ENCODE peak calls at places on chromosomes 7 and 10, in seven cellular contexts. One of them, this sample, is unnamed.

GRCh38 chr7:11466517-11467105 is 365.4 kb downstream of the THSD7A start:
- DNase-seq in GM13977: no peak
- DNase-seq in substantia nigra: no peak
- DNase-seq in brain pericyte: no peak
- DNase-seq in CD4-positive, alpha-beta T cell: no peak
- DNase-seq in naive B cell: no peak
- DNase-seq in stimulated activated CD8-positive, alpha-beta memory T cell treated with anti-CD3 and anti-CD28 coated beads, Interleukin-2, amount 100 ng/mL, for 48 hours: no peak
- DNase-seq in this sample: no peak

GRCh38 chr10:122062831-122063674 is 74.1 kb downstream of the TACC2 start:
- DNase-seq in CD4-positive, alpha-beta T cell: no peak
- DNase-seq in GM13977: no peak
- DNase-seq in naive B cell: no peak
- DNase-seq in substantia nigra: no peak
- DNase-seq in brain pericyte: peak
- DNase-seq in stimulated activated CD8-positive, alpha-beta memory T cell treated with anti-CD3 and anti-CD28 coated beads, Interleukin-2, amount 100 ng/mL, for 48 hours: no peak
- DNase-seq in this sample: peak

GRCh38 chr10:34537629-34538231 is 277.4 kb downstream of the PARD3 start:
- DNase-seq in CD4-positive, alpha-beta T cell: no peak
- DNase-seq in naive B cell: no peak
- DNase-seq in GM13977: peak
- DNase-seq in substantia nigra: no peak
- DNase-seq in stimulated activated CD8-positive, alpha-beta memory T cell treated with anti-CD3 and anti-CD28 coated beads, Interleukin-2, amount 100 ng/mL, for 48 hours: no peak
- DNase-seq in brain pericyte: no peak
- DNase-seq in this sample: no peak

GRCh38 chr7:24971333-24972165 is 8.4 kb downstream of the OSBPL3 start:
- DNase-seq in CD4-positive, alpha-beta T cell: no peak
- DNase-seq in GM13977: no peak
- DNase-seq in substantia nigra: no peak
- DNase-seq in stimulated activated CD8-positive, alpha-beta memory T cell treated with anti-CD3 and anti-CD28 coated beads, Interleukin-2, amount 100 ng/mL, for 48 hours: no peak
- DNase-seq in naive B cell: no peak
- DNase-seq in brain pericyte: no peak
- DNase-seq in this sample: no peak

GRCh38 chr10:48215148-48215982 is 59.1 kb downstream of the FRMPD2 start:
- DNase-seq in brain pericyte: no peak
- DNase-seq in naive B cell: no peak
- DNase-seq in substantia nigra: no peak
- DNase-seq in stimulated activated CD8-positive, alpha-beta memory T cell treated with anti-CD3 and anti-CD28 coated beads, Interleukin-2, amount 100 ng/mL, for 48 hours: peak
- DNase-seq in GM13977: peak
- DNase-seq in CD4-positive, alpha-beta T cell: peak
- DNase-seq in this sample: peak

GRCh38 chr7:66747385-66748126 is 7.0 kb downstream of the RABGEF1 start:
- DNase-seq in stimulated activated CD8-positive, alpha-beta memory T cell treated with anti-CD3 and anti-CD28 coated beads, Interleukin-2, amount 100 ng/mL, for 48 hours: no peak
- DNase-seq in brain pericyte: no peak
- DNase-seq in substantia nigra: no peak
- DNase-seq in GM13977: no peak
- DNase-seq in CD4-positive, alpha-beta T cell: no peak
- DNase-seq in naive B cell: no peak
- DNase-seq in this sample: no peak

GRCh38 chr7:36305648-36306047 is 84.0 kb upstream of the ANLN start:
- DNase-seq in GM13977: no peak
- DNase-seq in stimulated activated CD8-positive, alpha-beta memory T cell treated with anti-CD3 and anti-CD28 coated beads, Interleukin-2, amount 100 ng/mL, for 48 hours: no peak
- DNase-seq in CD4-positive, alpha-beta T cell: no peak
- DNase-seq in naive B cell: no peak
- DNase-seq in brain pericyte: no peak
- DNase-seq in substantia nigra: no peak
- DNase-seq in this sample: no peak

GRCh38 chr7:3109516-3109915 is 65.8 kb upstream of the CARD11 start:
- DNase-seq in GM13977: no peak
- DNase-seq in CD4-positive, alpha-beta T cell: no peak
- DNase-seq in brain pericyte: no peak
- DNase-seq in substantia nigra: no peak
- DNase-seq in stimulated activated CD8-positive, alpha-beta memory T cell treated with anti-CD3 and anti-CD28 coated beads, Interleukin-2, amount 100 ng/mL, for 48 hours: no peak
- DNase-seq in naive B cell: no peak
- DNase-seq in this sample: no peak

GRCh38 chr7:102082693-102083385 is 203.8 kb upstream of the SH2B2 start:
- DNase-seq in GM13977: no peak
- DNase-seq in brain pericyte: no peak
- DNase-seq in naive B cell: no peak
- DNase-seq in stimulated activated CD8-positive, alpha-beta memory T cell treated with anti-CD3 and anti-CD28 coated beads, Interleukin-2, amount 100 ng/mL, for 48 hours: no peak
- DNase-seq in CD4-positive, alpha-beta T cell: no peak
- DNase-seq in substantia nigra: no peak
- DNase-seq in this sample: no peak

GRCh38 chr10:62244785-62245595 is 23.7 kb downstream of the RTKN2 start:
- DNase-seq in naive B cell: peak
- DNase-seq in CD4-positive, alpha-beta T cell: no peak
- DNase-seq in stimulated activated CD8-positive, alpha-beta memory T cell treated with anti-CD3 and anti-CD28 coated beads, Interleukin-2, amount 100 ng/mL, for 48 hours: no peak
- DNase-seq in substantia nigra: no peak
- DNase-seq in brain pericyte: peak
- DNase-seq in GM13977: peak
- DNase-seq in this sample: no peak

This sample was measured in right lobe of liver.